ENCODE peak calls at places on chromosome 3, in nine cellular contexts. One of them, this sample, is unnamed.

GRCh38 chr3:153291052-153291689 is 129.1 kb downstream of the RAP2B start:
- DNase-seq in fibroblast of lung: peak; percentile 15
- DNase-seq in fibroblast of pulmonary artery: peak; percentile 49
- DNase-seq in ovary: no peak
- DNase-seq in foreskin keratinocyte: no peak
- DNase-seq in PC-3: peak; percentile 69
- DNase-seq in left ventricle myocardium inferior: no peak
- DNase-seq in colonic mucosa: no peak
- DNase-seq in coronary artery: no peak
- DNase-seq in this sample: peak; percentile 63

GRCh38 chr3:133572158-133573053 is 1.1 kb upstream of the CDV3 start:
- DNase-seq in fibroblast of lung: peak; percentile 41
- DNase-seq in fibroblast of pulmonary artery: peak; percentile 60
- DNase-seq in ovary: no peak
- DNase-seq in foreskin keratinocyte: no peak
- DNase-seq in PC-3: no peak
- DNase-seq in left ventricle myocardium inferior: no peak
- DNase-seq in colonic mucosa: no peak
- DNase-seq in coronary artery: no peak
- DNase-seq in this sample: peak; percentile 50

GRCh38 chr3:124859025-124859424 is 28.1 kb downstream of the ITGB5 start:
- DNase-seq in fibroblast of lung: peak; percentile 92
- DNase-seq in fibroblast of pulmonary artery: peak; percentile 75
- DNase-seq in ovary: no peak
- DNase-seq in foreskin keratinocyte: no peak
- DNase-seq in PC-3: no peak
- DNase-seq in left ventricle myocardium inferior: no peak
- DNase-seq in colonic mucosa: no peak
- DNase-seq in coronary artery: no peak
- DNase-seq in this sample: peak; percentile 91

GRCh38 chr3:104878395-104878794 is 488.3 kb upstream of the ALCAM start:
- DNase-seq in fibroblast of lung: peak; percentile 62
- DNase-seq in fibroblast of pulmonary artery: peak; percentile 92
- DNase-seq in ovary: no peak
- DNase-seq in foreskin keratinocyte: no peak
- DNase-seq in PC-3: no peak
- DNase-seq in left ventricle myocardium inferior: no peak
- DNase-seq in colonic mucosa: no peak
- DNase-seq in coronary artery: no peak
- DNase-seq in this sample: peak; percentile 86

GRCh38 chr3:143333367-143333766 is 213.8 kb downstream of the CHST2 start:
- DNase-seq in fibroblast of lung: no peak
- DNase-seq in fibroblast of pulmonary artery: no peak
- DNase-seq in ovary: no peak
- DNase-seq in foreskin keratinocyte: no peak
- DNase-seq in PC-3: no peak
- DNase-seq in left ventricle myocardium inferior: no peak
- DNase-seq in colonic mucosa: no peak
- DNase-seq in coronary artery: no peak
- DNase-seq in this sample: no peak

GRCh38 chr3:50573566-50574279 is 4.4 kb downstream of the HEMK1 start:
- DNase-seq in fibroblast of lung: no peak
- DNase-seq in fibroblast of pulmonary artery: no peak
- DNase-seq in ovary: no peak
- DNase-seq in foreskin keratinocyte: no peak
- DNase-seq in PC-3: no peak
- DNase-seq in left ventricle myocardium inferior: no peak
- DNase-seq in colonic mucosa: no peak
- DNase-seq in coronary artery: no peak
- DNase-seq in this sample: no peak

GRCh38 chr3:197800379-197800778 is 9.3 kb downstream of the LRCH3 start:
- DNase-seq in fibroblast of lung: peak; percentile 50
- DNase-seq in fibroblast of pulmonary artery: peak; percentile 46
- DNase-seq in ovary: no peak
- DNase-seq in foreskin keratinocyte: no peak
- DNase-seq in PC-3: no peak
- DNase-seq in left ventricle myocardium inferior: no peak
- DNase-seq in colonic mucosa: no peak
- DNase-seq in coronary artery: no peak
- DNase-seq in this sample: no peak

GRCh38 chr3:182384182-182384581 is 409.1 kb upstream of the ATP11B start:
- DNase-seq in fibroblast of lung: peak; percentile 71
- DNase-seq in fibroblast of pulmonary artery: no peak
- DNase-seq in ovary: no peak
- DNase-seq in foreskin keratinocyte: peak; percentile 74
- DNase-seq in PC-3: no peak
- DNase-seq in left ventricle myocardium inferior: no peak
- DNase-seq in colonic mucosa: no peak
- DNase-seq in coronary artery: no peak
- DNase-seq in this sample: no peak

GRCh38 chr3:186519021-186519658 is 25.0 kb downstream of the CRYGS start:
- DNase-seq in fibroblast of lung: no peak
- DNase-seq in fibroblast of pulmonary artery: no peak
- DNase-seq in ovary: no peak
- DNase-seq in foreskin keratinocyte: no peak
- DNase-seq in PC-3: no peak
- DNase-seq in left ventricle myocardium inferior: no peak
- DNase-seq in colonic mucosa: no peak
- DNase-seq in coronary artery: no peak
- DNase-seq in this sample: no peak

DNA sequence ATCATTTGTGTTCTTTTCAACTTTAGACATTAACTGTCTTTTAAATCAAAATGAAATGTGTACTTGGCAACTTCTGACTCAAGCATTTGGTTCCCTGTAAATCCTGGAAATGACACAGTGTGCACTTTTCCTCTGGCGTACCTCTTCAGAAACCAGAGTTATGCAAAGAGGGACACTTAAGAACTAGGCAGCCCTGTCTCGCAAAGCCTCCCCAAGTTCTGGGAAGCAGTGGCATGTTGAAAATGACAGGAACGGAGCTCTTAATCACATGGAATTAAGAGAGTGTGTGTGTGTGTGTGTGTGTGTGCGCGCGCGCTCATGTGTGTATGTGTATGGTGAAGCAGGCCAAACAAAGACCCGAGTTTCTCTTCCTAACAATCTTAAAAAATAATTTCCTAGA is 707.4 kb downstream of the MECOM start:
- DNase-seq in fibroblast of lung: no peak
- DNase-seq in fibroblast of pulmonary artery: no peak
- DNase-seq in ovary: no peak
- DNase-seq in foreskin keratinocyte: no peak
- DNase-seq in PC-3: no peak
- DNase-seq in left ventricle myocardium inferior: no peak
- DNase-seq in colonic mucosa: no peak
- DNase-seq in coronary artery: no peak
- DNase-seq in this sample: no peak
- TF ChIP-seq CTCF in fibroblast of lung: no peak
- TF ChIP-seq CTCF in fibroblast of pulmonary artery: no peak
- TF ChIP-seq CTCF in ovary: no peak
- TF ChIP-seq CTCF in foreskin keratinocyte: no peak
- TF ChIP-seq CTCF in PC-3: no peak
- TF ChIP-seq CTCF in left ventricle myocardium inferior: no peak
- TF ChIP-seq CTCF in colonic mucosa: no peak
- TF ChIP-seq CTCF in coronary artery: no peak
- TF ChIP-seq CTCF in this sample: no peak

DNA sequence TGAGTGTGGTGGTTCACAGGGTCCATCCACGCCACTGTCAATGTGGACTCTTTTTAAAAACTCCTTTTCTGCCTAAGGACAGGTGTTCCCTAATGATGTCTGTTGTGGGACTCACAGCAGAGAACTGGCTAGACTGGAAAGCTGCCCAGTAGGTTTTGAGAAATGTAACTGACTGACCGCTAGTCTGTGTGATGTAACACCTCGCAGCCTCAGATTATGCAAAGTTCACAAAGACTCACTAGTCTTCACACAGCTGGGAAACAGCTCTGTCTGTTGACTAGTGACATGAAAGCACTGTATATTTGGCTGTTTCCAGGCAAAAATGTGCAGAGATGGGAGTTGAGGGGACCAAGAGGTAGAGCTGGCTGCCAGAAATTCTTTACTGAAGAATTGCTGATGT is 10.4 kb downstream of the PDZRN3 start:
- DNase-seq in fibroblast of lung: peak; percentile 92
- DNase-seq in fibroblast of pulmonary artery: peak; percentile 91
- DNase-seq in ovary: peak; percentile 62
- DNase-seq in foreskin keratinocyte: no peak
- DNase-seq in PC-3: no peak
- DNase-seq in left ventricle myocardium inferior: no peak
- DNase-seq in colonic mucosa: peak; percentile 28
- DNase-seq in coronary artery: no peak
- DNase-seq in this sample: peak; percentile 88
- TF ChIP-seq CTCF in fibroblast of lung: no peak
- TF ChIP-seq CTCF in fibroblast of pulmonary artery: peak; percentile 23
- TF ChIP-seq CTCF in ovary: peak; percentile 13
- TF ChIP-seq CTCF in foreskin keratinocyte: no peak
- TF ChIP-seq CTCF in PC-3: no peak
- TF ChIP-seq CTCF in left ventricle myocardium inferior: peak; percentile 30
- TF ChIP-seq CTCF in colonic mucosa: no peak
- TF ChIP-seq CTCF in coronary artery: no peak
- TF ChIP-seq CTCF in this sample: peak; percentile 19

DNA sequence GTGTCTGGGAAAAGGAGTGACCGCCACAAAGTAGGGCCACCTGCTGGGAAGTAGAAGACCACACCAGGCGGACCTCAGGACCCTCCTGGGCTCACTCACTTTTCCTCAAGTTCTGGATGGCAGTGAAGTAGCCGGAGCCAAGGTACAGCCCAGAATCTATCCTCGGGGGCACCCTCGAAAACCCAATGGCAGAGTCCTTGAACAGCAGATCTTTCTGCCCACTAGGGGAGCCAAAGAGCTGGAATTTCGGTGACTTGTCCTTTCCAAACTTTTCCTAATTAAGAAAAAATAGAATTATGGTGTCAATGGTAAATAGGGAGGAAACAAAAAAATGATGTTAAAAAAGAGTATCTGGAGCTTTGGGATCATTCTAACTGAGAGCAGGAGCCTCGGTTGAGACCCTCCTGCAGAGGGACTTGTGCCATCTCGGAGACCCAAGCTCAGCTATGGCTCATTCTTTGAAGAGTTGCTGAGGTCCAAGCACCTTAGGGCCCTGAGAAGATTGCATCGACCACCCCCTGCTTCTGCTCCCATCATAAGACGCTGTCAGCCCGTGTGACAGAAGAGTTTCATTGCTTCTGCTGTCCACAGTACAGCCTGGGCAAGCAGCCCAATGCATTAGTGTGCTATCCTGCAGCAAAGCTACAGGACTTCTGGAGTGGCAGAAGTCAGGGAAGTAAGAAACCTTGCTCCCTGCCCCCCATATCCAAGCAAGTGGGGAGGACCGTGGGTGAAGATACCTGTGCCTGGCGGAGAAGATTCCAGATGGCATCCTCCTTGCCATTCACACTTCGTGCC is 14.8 kb downstream of the LTF start:
- DNase-seq in fibroblast of lung: peak; percentile 3
- DNase-seq in fibroblast of pulmonary artery: peak; percentile 18
- DNase-seq in ovary: no peak
- DNase-seq in foreskin keratinocyte: no peak
- DNase-seq in PC-3: peak; percentile 43
- DNase-seq in left ventricle myocardium inferior: no peak
- DNase-seq in colonic mucosa: no peak
- DNase-seq in coronary artery: peak; percentile 66
- DNase-seq in this sample: no peak
- TF ChIP-seq CTCF in fibroblast of lung: peak; percentile 73
- TF ChIP-seq CTCF in fibroblast of pulmonary artery: peak; percentile 64
- TF ChIP-seq CTCF in ovary: no peak
- TF ChIP-seq CTCF in foreskin keratinocyte: peak; percentile 64
- TF ChIP-seq CTCF in PC-3: peak; percentile 82
- TF ChIP-seq CTCF in left ventricle myocardium inferior: peak; percentile 65
- TF ChIP-seq CTCF in colonic mucosa: peak; percentile 45
- TF ChIP-seq CTCF in coronary artery: no peak
- TF ChIP-seq CTCF in this sample: peak; percentile 81

GRCh38 chr3:122421101-122421500 is 5.2 kb upstream of the WDR5B start:
- DNase-seq in fibroblast of lung: no peak
- DNase-seq in fibroblast of pulmonary artery: no peak
- DNase-seq in ovary: no peak
- DNase-seq in foreskin keratinocyte: no peak
- DNase-seq in PC-3: no peak
- DNase-seq in left ventricle myocardium inferior: no peak
- DNase-seq in colonic mucosa: no peak
- DNase-seq in coronary artery: no peak
- DNase-seq in this sample: no peak

GRCh38 chr3:122414391-122414790 is 1.5 kb downstream of the WDR5B start:
- DNase-seq in fibroblast of lung: no peak
- DNase-seq in fibroblast of pulmonary artery: no peak
- DNase-seq in ovary: no peak
- DNase-seq in foreskin keratinocyte: no peak
- DNase-seq in PC-3: no peak
- DNase-seq in left ventricle myocardium inferior: no peak
- DNase-seq in colonic mucosa: no peak
- DNase-seq in coronary artery: no peak
- DNase-seq in this sample: no peak

GRCh38 chr3:122415104-122415744 is 638 bp downstream of the WDR5B start:
- DNase-seq in fibroblast of lung: peak; percentile 59
- DNase-seq in fibroblast of pulmonary artery: peak; percentile 39
- DNase-seq in ovary: no peak
- DNase-seq in foreskin keratinocyte: peak; percentile 24
- DNase-seq in PC-3: peak; percentile 64
- DNase-seq in left ventricle myocardium inferior: no peak
- DNase-seq in colonic mucosa: peak; percentile 55
- DNase-seq in coronary artery: no peak
- DNase-seq in this sample: peak; percentile 51

GRCh38 chr3:122416966-122417365 is 1.1 kb upstream of the WDR5B start:
- DNase-seq in fibroblast of lung: peak; percentile 13
- DNase-seq in fibroblast of pulmonary artery: peak; percentile 11
- DNase-seq in ovary: no peak
- DNase-seq in foreskin keratinocyte: no peak
- DNase-seq in PC-3: no peak
- DNase-seq in left ventricle myocardium inferior: no peak
- DNase-seq in colonic mucosa: no peak
- DNase-seq in coronary artery: no peak
- DNase-seq in this sample: no peak

DNA sequence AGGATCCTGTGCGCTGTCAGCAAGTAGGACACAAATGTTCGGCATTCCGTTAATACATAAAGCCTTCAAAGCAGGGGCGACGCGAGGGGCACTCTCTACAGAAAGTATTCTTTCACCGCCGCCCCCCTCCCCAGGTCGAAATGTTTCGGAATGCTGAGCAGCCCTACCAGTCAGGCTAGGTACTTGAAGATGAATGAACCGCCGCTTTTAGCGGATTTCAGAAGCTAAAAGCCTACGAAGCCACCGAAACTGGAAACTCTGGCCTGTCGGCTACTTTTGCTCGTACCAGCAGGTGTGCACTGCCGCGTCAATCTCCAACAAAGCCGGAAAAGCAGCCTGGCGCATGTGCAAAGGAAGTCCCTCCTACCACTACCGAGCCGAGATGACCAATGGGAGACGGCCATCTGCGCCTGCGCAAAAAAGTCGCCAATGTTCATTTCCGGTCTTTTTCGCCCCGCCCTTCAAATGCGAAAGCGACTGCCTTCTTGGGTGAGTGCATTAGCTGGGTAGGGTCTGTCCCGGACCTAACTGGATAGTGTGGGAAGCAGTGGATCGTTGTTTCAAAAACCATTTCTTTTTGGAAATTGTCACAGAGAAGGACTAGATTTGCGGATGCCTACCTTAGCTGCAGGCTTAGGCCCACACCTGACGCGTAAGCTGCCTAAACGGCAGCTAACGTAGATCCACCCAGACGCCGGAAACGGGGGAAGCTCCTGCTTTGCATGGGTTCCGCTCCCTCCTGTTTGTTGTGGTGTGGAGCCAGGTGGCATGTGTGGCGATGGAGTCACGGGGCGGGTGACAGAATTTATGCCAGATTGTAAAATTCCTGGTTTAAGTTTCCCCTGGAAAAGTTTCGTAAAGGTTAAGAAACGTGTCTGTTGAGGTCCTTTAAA is at the start of gene WDR5B:
- DNase-seq in fibroblast of lung: peak; percentile 94
- DNase-seq in fibroblast of pulmonary artery: peak; percentile 98
- DNase-seq in ovary: peak; percentile 97
- DNase-seq in foreskin keratinocyte: peak; percentile 92
- DNase-seq in PC-3: peak; percentile 99
- DNase-seq in left ventricle myocardium inferior: peak; percentile 97
- DNase-seq in colonic mucosa: peak; percentile 99
- DNase-seq in coronary artery: peak; percentile 99
- DNase-seq in this sample: peak; percentile 99
- TF ChIP-seq CTCF in fibroblast of lung: peak; percentile 14
- TF ChIP-seq CTCF in fibroblast of pulmonary artery: no peak
- TF ChIP-seq CTCF in ovary: peak; percentile 41
- TF ChIP-seq CTCF in foreskin keratinocyte: peak; percentile 36
- TF ChIP-seq CTCF in PC-3: no peak
- TF ChIP-seq CTCF in left ventricle myocardium inferior: peak; percentile 16
- TF ChIP-seq CTCF in colonic mucosa: no peak
- TF ChIP-seq CTCF in coronary artery: no peak
- TF ChIP-seq CTCF in this sample: no peak

This sample was measured in cardiac fibroblast.